ENCODE peak calls at places on chromosomes 13 and 19, in nine cellular contexts. One of them, this sample, is unnamed.

GRCh38 chr13:59178344-59178743 is 985.4 kb downstream of the DIAPH3 start:
- DNase-seq in mesothelial cell of epicardium: no peak
- DNase-seq in foreskin fibroblast: no peak
- DNase-seq in K562: no peak
- DNase-seq in endothelial cell of umbilical vein: no peak
- DNase-seq in brain microvascular endothelial cell: peak
- DNase-seq in sigmoid colon: no peak
- DNase-seq in SK-N-SH: no peak
- DNase-seq in MCF 10A: peak
- DNase-seq in this sample: no peak

GRCh38 chr13:79582896-79583295 is 101.9 kb downstream of the NDFIP2 start:
- DNase-seq in SK-N-SH: no peak
- DNase-seq in MCF 10A: no peak
- DNase-seq in endothelial cell of umbilical vein: no peak
- DNase-seq in mesothelial cell of epicardium: no peak
- DNase-seq in brain microvascular endothelial cell: no peak
- DNase-seq in K562: no peak
- DNase-seq in sigmoid colon: no peak
- DNase-seq in foreskin fibroblast: no peak
- DNase-seq in this sample: no peak

GRCh38 chr19:47633516-47633915 is 24.6 kb downstream of the BICRA start:
- DNase-seq in MCF 10A: peak
- DNase-seq in mesothelial cell of epicardium: no peak
- DNase-seq in SK-N-SH: no peak
- DNase-seq in endothelial cell of umbilical vein: no peak
- DNase-seq in K562: no peak
- DNase-seq in sigmoid colon: no peak
- DNase-seq in foreskin fibroblast: no peak
- DNase-seq in brain microvascular endothelial cell: no peak
- DNase-seq in this sample: no peak

GRCh38 chr19:54190942-54191670 is at the start of gene TSEN34:
- DNase-seq in foreskin fibroblast: peak
- DNase-seq in endothelial cell of umbilical vein: no peak
- DNase-seq in SK-N-SH: peak
- DNase-seq in sigmoid colon: no peak
- DNase-seq in brain microvascular endothelial cell: peak
- DNase-seq in K562: peak
- DNase-seq in mesothelial cell of epicardium: peak
- DNase-seq in MCF 10A: peak
- DNase-seq in this sample: no peak

GRCh38 chr19:32828643-32829344 is 40.8 kb downstream of the SLC7A9 start:
- DNase-seq in foreskin fibroblast: no peak
- DNase-seq in SK-N-SH: no peak
- DNase-seq in K562: no peak
- DNase-seq in MCF 10A: no peak
- DNase-seq in sigmoid colon: no peak
- DNase-seq in endothelial cell of umbilical vein: no peak
- DNase-seq in mesothelial cell of epicardium: no peak
- DNase-seq in brain microvascular endothelial cell: no peak
- DNase-seq in this sample: no peak

GRCh38 chr19:18832331-18833140 is 777 bp downstream of the UPF1 start:
- DNase-seq in mesothelial cell of epicardium: peak
- DNase-seq in MCF 10A: peak
- DNase-seq in K562: peak
- DNase-seq in endothelial cell of umbilical vein: peak
- DNase-seq in SK-N-SH: peak
- DNase-seq in sigmoid colon: no peak
- DNase-seq in foreskin fibroblast: peak
- DNase-seq in brain microvascular endothelial cell: peak
- DNase-seq in this sample: no peak

GRCh38 chr13:24066405-24067292 is 93.9 kb upstream of the SPATA13 start:
- DNase-seq in MCF 10A: no peak
- DNase-seq in mesothelial cell of epicardium: no peak
- DNase-seq in K562: no peak
- DNase-seq in foreskin fibroblast: no peak
- DNase-seq in endothelial cell of umbilical vein: no peak
- DNase-seq in brain microvascular endothelial cell: no peak
- DNase-seq in SK-N-SH: no peak
- DNase-seq in sigmoid colon: no peak
- DNase-seq in this sample: no peak

GRCh38 chr13:31159306-31159705 is 2.4 kb downstream of the HSPH1 start:
- DNase-seq in endothelial cell of umbilical vein: no peak
- DNase-seq in mesothelial cell of epicardium: no peak
- DNase-seq in foreskin fibroblast: no peak
- DNase-seq in MCF 10A: peak
- DNase-seq in K562: no peak
- DNase-seq in SK-N-SH: no peak
- DNase-seq in brain microvascular endothelial cell: no peak
- DNase-seq in sigmoid colon: no peak
- DNase-seq in this sample: no peak

GRCh38 chr13:79427265-79427664 is 21.2 kb upstream of the RBM26 start:
- DNase-seq in mesothelial cell of epicardium: no peak
- DNase-seq in K562: no peak
- DNase-seq in foreskin fibroblast: no peak
- DNase-seq in MCF 10A: no peak
- DNase-seq in brain microvascular endothelial cell: no peak
- DNase-seq in endothelial cell of umbilical vein: no peak
- DNase-seq in SK-N-SH: no peak
- DNase-seq in sigmoid colon: no peak
- DNase-seq in this sample: no peak

GRCh38 chr13:18959229-18959628 is 222.4 kb downstream of the TUBA3C start:
- DNase-seq in endothelial cell of umbilical vein: no peak
- DNase-seq in brain microvascular endothelial cell: no peak
- DNase-seq in K562: no peak
- DNase-seq in sigmoid colon: no peak
- DNase-seq in SK-N-SH: no peak
- DNase-seq in foreskin fibroblast: no peak
- DNase-seq in MCF 10A: no peak
- DNase-seq in mesothelial cell of epicardium: no peak
- DNase-seq in this sample: no peak

GRCh38 chr13:72383646-72384045 is 343.8 kb downstream of the MZT1 start:
- DNase-seq in MCF 10A: no peak
- DNase-seq in K562: no peak
- DNase-seq in endothelial cell of umbilical vein: no peak
- DNase-seq in foreskin fibroblast: no peak
- DNase-seq in sigmoid colon: no peak
- DNase-seq in brain microvascular endothelial cell: no peak
- DNase-seq in SK-N-SH: no peak
- DNase-seq in mesothelial cell of epicardium: no peak
- DNase-seq in this sample: no peak

GRCh38 chr19:54851353-54851752 is 1.1 kb downstream of the KIR3DL2 start:
- DNase-seq in SK-N-SH: no peak
- DNase-seq in endothelial cell of umbilical vein: no peak
- DNase-seq in MCF 10A: no peak
- DNase-seq in mesothelial cell of epicardium: no peak
- DNase-seq in K562: no peak
- DNase-seq in foreskin fibroblast: no peak
- DNase-seq in sigmoid colon: no peak
- DNase-seq in brain microvascular endothelial cell: no peak
- DNase-seq in this sample: no peak

GRCh38 chr19:35468637-35469036 is 20.6 kb downstream of the FFAR2 start:
- DNase-seq in sigmoid colon: no peak
- DNase-seq in K562: peak
- DNase-seq in foreskin fibroblast: peak
- DNase-seq in mesothelial cell of epicardium: peak
- DNase-seq in brain microvascular endothelial cell: peak
- DNase-seq in SK-N-SH: peak
- DNase-seq in MCF 10A: peak
- DNase-seq in endothelial cell of umbilical vein: no peak
- DNase-seq in this sample: no peak

GRCh38 chr19:29835447-29835846 is 23.7 kb downstream of the CCNE1 start:
- DNase-seq in sigmoid colon: no peak
- DNase-seq in mesothelial cell of epicardium: no peak
- DNase-seq in brain microvascular endothelial cell: no peak
- DNase-seq in K562: no peak
- DNase-seq in MCF 10A: no peak
- DNase-seq in SK-N-SH: no peak
- DNase-seq in foreskin fibroblast: no peak
- DNase-seq in endothelial cell of umbilical vein: no peak
- DNase-seq in this sample: no peak

GRCh38 chr19:38204728-38205127 is 19.3 kb downstream of the DPF1 start:
- DNase-seq in foreskin fibroblast: no peak
- DNase-seq in mesothelial cell of epicardium: no peak
- DNase-seq in sigmoid colon: no peak
- DNase-seq in MCF 10A: no peak
- DNase-seq in SK-N-SH: no peak
- DNase-seq in K562: no peak
- DNase-seq in brain microvascular endothelial cell: no peak
- DNase-seq in endothelial cell of umbilical vein: no peak
- DNase-seq in this sample: no peak

GRCh38 chr13:32315255-32316029 is at the start of the genes BRCA2 and ZAR1L:
- DNase-seq in mesothelial cell of epicardium: peak
- DNase-seq in MCF 10A: peak
- DNase-seq in brain microvascular endothelial cell: peak
- DNase-seq in sigmoid colon: peak
- DNase-seq in endothelial cell of umbilical vein: peak
- DNase-seq in SK-N-SH: peak
- DNase-seq in foreskin fibroblast: peak
- DNase-seq in K562: peak
- DNase-seq in this sample: peak

GRCh38 chr19:2487780-2488330 is 11.9 kb downstream of the GADD45B start:
- DNase-seq in SK-N-SH: no peak
- DNase-seq in brain microvascular endothelial cell: no peak
- DNase-seq in K562: no peak
- DNase-seq in endothelial cell of umbilical vein: no peak
- DNase-seq in foreskin fibroblast: no peak
- DNase-seq in MCF 10A: no peak
- DNase-seq in sigmoid colon: no peak
- DNase-seq in mesothelial cell of epicardium: no peak
- DNase-seq in this sample: no peak

GRCh38 chr19:41997851-41998229 is 3.8 kb upstream of the ATP1A3 start:
- DNase-seq in SK-N-SH: peak
- DNase-seq in brain microvascular endothelial cell: no peak
- DNase-seq in mesothelial cell of epicardium: no peak
- DNase-seq in foreskin fibroblast: no peak
- DNase-seq in K562: no peak
- DNase-seq in MCF 10A: no peak
- DNase-seq in endothelial cell of umbilical vein: no peak
- DNase-seq in sigmoid colon: no peak
- DNase-seq in this sample: no peak

GRCh38 chr13:112324121-112324520 is 52.0 kb upstream of the SPACA7 start:
- DNase-seq in MCF 10A: no peak
- DNase-seq in mesothelial cell of epicardium: no peak
- DNase-seq in endothelial cell of umbilical vein: no peak
- DNase-seq in SK-N-SH: no peak
- DNase-seq in foreskin fibroblast: no peak
- DNase-seq in sigmoid colon: no peak
- DNase-seq in K562: no peak
- DNase-seq in brain microvascular endothelial cell: no peak
- DNase-seq in this sample: no peak

GRCh38 chr13:97967948-97968347 is 14.5 kb downstream of the IPO5 start:
- DNase-seq in endothelial cell of umbilical vein: no peak
- DNase-seq in brain microvascular endothelial cell: no peak
- DNase-seq in mesothelial cell of epicardium: no peak
- DNase-seq in sigmoid colon: no peak
- DNase-seq in SK-N-SH: no peak
- DNase-seq in K562: no peak
- DNase-seq in MCF 10A: no peak
- DNase-seq in foreskin fibroblast: no peak
- DNase-seq in this sample: no peak

GRCh38 chr13:111175948-111176347 is 60.8 kb downstream of the ARHGEF7 start:
- DNase-seq in MCF 10A: no peak
- DNase-seq in SK-N-SH: no peak
- DNase-seq in endothelial cell of umbilical vein: no peak
- DNase-seq in brain microvascular endothelial cell: no peak
- DNase-seq in K562: peak
- DNase-seq in mesothelial cell of epicardium: no peak
- DNase-seq in foreskin fibroblast: no peak
- DNase-seq in sigmoid colon: no peak
- DNase-seq in this sample: no peak
- TF ChIP-seq CTCF in MCF 10A: no peak
- TF ChIP-seq CTCF in SK-N-SH: no peak
- TF ChIP-seq CTCF in endothelial cell of umbilical vein: no peak
- TF ChIP-seq CTCF in brain microvascular endothelial cell: peak
- TF ChIP-seq CTCF in K562: no peak
- TF ChIP-seq CTCF in mesothelial cell of epicardium: no peak
- TF ChIP-seq CTCF in foreskin fibroblast: no peak
- TF ChIP-seq CTCF in sigmoid colon: no peak
- TF ChIP-seq CTCF in this sample: no peak

GRCh38 chr13:49679244-49679643 is 12.0 kb downstream of the EBPL start:
- DNase-seq in foreskin fibroblast: peak
- DNase-seq in brain microvascular endothelial cell: peak
- DNase-seq in SK-N-SH: no peak
- DNase-seq in sigmoid colon: no peak
- DNase-seq in endothelial cell of umbilical vein: peak
- DNase-seq in mesothelial cell of epicardium: no peak
- DNase-seq in MCF 10A: peak
- DNase-seq in K562: peak
- DNase-seq in this sample: no peak
- TF ChIP-seq CTCF in foreskin fibroblast: peak
- TF ChIP-seq CTCF in brain microvascular endothelial cell: peak
- TF ChIP-seq CTCF in SK-N-SH: no peak
- TF ChIP-seq CTCF in sigmoid colon: no peak
- TF ChIP-seq CTCF in endothelial cell of umbilical vein: no peak
- TF ChIP-seq CTCF in mesothelial cell of epicardium: no peak
- TF ChIP-seq CTCF in MCF 10A: peak
- TF ChIP-seq CTCF in K562: no peak
- TF ChIP-seq CTCF in this sample: no peak

DNA sequence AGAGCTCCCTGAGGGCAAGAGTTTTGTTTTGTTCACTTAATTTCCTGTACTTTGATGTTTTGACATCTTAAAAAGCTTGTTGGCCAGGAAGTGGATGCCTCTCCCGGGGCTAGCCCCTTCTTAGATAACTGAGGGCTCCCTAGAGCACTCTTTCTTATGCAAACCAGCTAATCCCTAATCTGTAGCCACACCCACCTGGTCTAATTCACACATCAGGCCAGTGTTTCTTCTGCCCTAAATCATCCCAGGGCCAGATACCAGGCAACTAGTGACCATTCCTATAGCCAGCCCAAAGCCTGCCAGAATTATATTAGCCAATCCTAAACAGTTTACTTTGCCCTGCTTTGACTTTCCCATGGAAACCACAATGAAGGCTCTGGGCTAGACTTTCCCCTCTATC is 24.7 kb downstream of the WBP4 start:
- DNase-seq in endothelial cell of umbilical vein: no peak
- DNase-seq in brain microvascular endothelial cell: no peak
- DNase-seq in sigmoid colon: no peak
- DNase-seq in SK-N-SH: no peak
- DNase-seq in mesothelial cell of epicardium: no peak
- DNase-seq in MCF 10A: no peak
- DNase-seq in foreskin fibroblast: no peak
- DNase-seq in K562: no peak
- DNase-seq in this sample: no peak
- TF ChIP-seq CTCF in endothelial cell of umbilical vein: no peak
- TF ChIP-seq CTCF in brain microvascular endothelial cell: no peak
- TF ChIP-seq CTCF in sigmoid colon: no peak
- TF ChIP-seq CTCF in SK-N-SH: no peak
- TF ChIP-seq CTCF in mesothelial cell of epicardium: no peak
- TF ChIP-seq CTCF in MCF 10A: no peak
- TF ChIP-seq CTCF in foreskin fibroblast: no peak
- TF ChIP-seq CTCF in K562: no peak
- TF ChIP-seq CTCF in this sample: no peak

DNA sequence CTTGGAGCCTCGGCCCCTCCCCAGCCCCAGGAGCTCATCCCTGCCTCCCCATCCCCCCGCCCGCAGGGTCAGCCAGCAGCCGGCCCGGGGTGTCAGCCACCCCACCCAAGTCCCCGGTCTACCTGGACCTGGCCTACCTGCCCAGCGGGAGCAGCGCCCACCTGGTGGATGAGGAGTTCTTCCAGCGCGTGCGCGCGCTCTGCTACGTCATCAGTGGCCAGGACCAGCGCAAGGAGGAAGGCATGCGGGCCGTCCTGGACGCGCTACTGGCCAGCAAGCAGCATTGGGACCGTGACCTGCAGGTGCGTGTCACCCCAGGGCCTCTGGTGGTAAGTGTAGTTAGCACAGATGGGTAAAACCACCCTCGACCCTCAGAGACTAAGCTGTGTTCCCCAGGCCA is 13.8 kb downstream of the MAP1S start:
- DNase-seq in sigmoid colon: no peak
- DNase-seq in brain microvascular endothelial cell: no peak
- DNase-seq in foreskin fibroblast: no peak
- DNase-seq in K562: no peak
- DNase-seq in mesothelial cell of epicardium: no peak
- DNase-seq in MCF 10A: no peak
- DNase-seq in SK-N-SH: peak
- DNase-seq in endothelial cell of umbilical vein: no peak
- DNase-seq in this sample: no peak
- TF ChIP-seq CTCF in sigmoid colon: no peak
- TF ChIP-seq CTCF in brain microvascular endothelial cell: no peak
- TF ChIP-seq CTCF in foreskin fibroblast: no peak
- TF ChIP-seq CTCF in K562: no peak
- TF ChIP-seq CTCF in mesothelial cell of epicardium: no peak
- TF ChIP-seq CTCF in MCF 10A: no peak
- TF ChIP-seq CTCF in SK-N-SH: no peak
- TF ChIP-seq CTCF in endothelial cell of umbilical vein: no peak
- TF ChIP-seq CTCF in this sample: no peak